ENCODE peak calls at places on chromosome 7, in six cellular contexts. T is H1, J is HCT116, P is K562, W is SK-N-SH, D is HepG2. O is an unnamed sample.

GRCh38 chr7:51259766-51260165 is 56.8 kb downstream of the COBL start:
- DNase-seq in D (no peak), W (no peak), P (no peak), T (no peak), J (no peak), O (no peak)

GRCh38 chr7:19404912-19405329 is 259.7 kb upstream of the FERD3L start:
- DNase-seq in J (peak), T (peak), P (no peak), D (no peak), W (no peak), O (no peak)

GRCh38 chr7:98138679-98139078 is 32.0 kb downstream of the LMTK2 start:
- DNase-seq in J (no peak), P (no peak), D (no peak), W (no peak), T (no peak), O (no peak)

GRCh38 chr7:150934045-150934766 is 43.9 kb downstream of the KCNH2 start:
- DNase-seq in W (peak), J (no peak), T (no peak), P (no peak), D (no peak), O (no peak)

GRCh38 chr7:18978108-18978495 is 139.3 kb downstream of the TWIST1 start:
- DNase-seq in T (no peak), J (peak), W (no peak), P (no peak), D (no peak), O (no peak)

GRCh38 chr7:5470167-5470532 is 46.5 kb upstream of the TNRC18 start:
- DNase-seq in P (no peak), D (no peak), W (peak), T (no peak), J (no peak), O (no peak)

GRCh38 chr7:51290702-51291290 is 25.8 kb downstream of the COBL start:
- DNase-seq in W (no peak), T (no peak), J (no peak), D (no peak), P (no peak), O (no peak)

GRCh38 chr7:1706381-1706720 is 36.3 kb downstream of the ELFN1 start:
- DNase-seq in D (no peak), P (no peak), T (no peak), W (no peak), J (no peak), O (no peak)

GRCh38 chr7:157508477-157508881 is 171.7 kb downstream of the DNAJB6 start:
- DNase-seq in J (no peak), T (no peak), W (no peak), D (no peak), P (no peak), O (no peak)

GRCh38 chr7:133742709-133743538 is 384.2 kb upstream of the LRGUK start:
- DNase-seq in J (no peak), W (peak), D (no peak), P (no peak), T (no peak), O (no peak)
- TF ChIP-seq CTCF in J (peak), W (peak), D (peak), P (peak), T (peak), O (peak)

GRCh38 chr7:27123477-27124053 is 7.0 kb downstream of the HOXA4 start:
- DNase-seq in D (no peak), T (no peak), P (no peak), J (no peak), W (no peak), O (no peak)

GRCh38 chr7:27124979-27125689 is 5.4 kb downstream of the HOXA4 start:
- DNase-seq in P (no peak), D (no peak), W (no peak), T (no peak), J (no peak), O (no peak)

GRCh38 chr7:27123021-27123476 is 7.5 kb downstream of the HOXA4 start:
- DNase-seq in J (no peak), P (no peak), T (no peak), W (no peak), D (peak), O (no peak)

GRCh38 chr7:27125986-27126394 is 4.6 kb downstream of the HOXA4 start:
- DNase-seq in P (no peak), J (no peak), W (no peak), T (no peak), D (no peak), O (no peak)

GRCh38 chr7:27124096-27124978 is 6.2 kb downstream of the HOXA4 start:
- DNase-seq in P (no peak), D (no peak), T (no peak), J (peak), W (no peak), O (no peak)
- TF ChIP-seq JUND in P (no peak), D (no peak), T (no peak), J (peak), W (no peak), O (no peak)

GRCh38 chr7:30893357-30893756 is 18.3 kb upstream of the AQP1 start:
- DNase-seq in D (no peak), T (no peak), W (peak), P (no peak), J (no peak), O (no peak)

GRCh38 chr7:30894866-30895408 is 16.7 kb upstream of the AQP1 start:
- DNase-seq in W (no peak), J (no peak), D (no peak), T (no peak), P (no peak), O (no peak)

GRCh38 chr7:30896783-30897617 is 14.7 kb upstream of the AQP1 start:
- DNase-seq in W (no peak), T (no peak), J (no peak), D (no peak), P (peak), O (no peak)

GRCh38 chr7:30896041-30896440 is 15.6 kb upstream of the AQP1 start:
- DNase-seq in D (no peak), W (no peak), P (peak), T (no peak), J (no peak), O (no peak)

DNA sequence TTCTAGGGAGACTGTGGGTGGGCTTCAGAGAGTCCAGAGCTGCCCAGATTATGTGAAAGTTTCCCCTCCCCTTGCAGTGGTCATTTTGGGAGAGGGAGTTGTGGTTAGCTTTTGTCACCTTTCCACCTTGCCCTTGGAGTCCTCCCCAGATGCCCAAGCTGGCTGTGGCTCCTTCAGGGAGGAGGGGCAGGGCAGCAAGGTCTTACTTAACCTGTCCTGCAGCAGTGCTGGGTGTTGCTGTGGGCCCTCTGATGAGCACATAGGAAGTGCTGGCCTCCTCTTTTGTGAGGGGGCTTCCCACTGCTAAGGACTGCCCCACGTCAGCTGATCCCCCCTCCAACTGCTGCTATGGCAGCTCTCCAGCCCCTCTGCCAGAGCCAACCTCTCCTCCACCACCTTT is 17.6 kb upstream of the AQP1 start:
- DNase-seq in T (no peak), D (no peak), P (no peak), J (no peak), W (no peak), O (no peak)
- H3K4me2 ChIP-seq in T (no peak), D (no peak), P (no peak), J (no peak), W (no peak), O (no peak)

GRCh38 chr7:129779602-129780256 is 168.2 kb downstream of the NRF1 start:
- DNase-seq in P (peak), W (peak), J (peak), T (no peak), D (peak), O (no peak)

GRCh38 chr7:129780257-129781127 is 169.0 kb downstream of the NRF1 start:
- DNase-seq in T (peak), J (peak), D (peak), W (peak), P (peak), O (no peak)

GRCh38 chr7:129777195-129777844 is 165.8 kb downstream of the NRF1 start:
- DNase-seq in D (no peak), P (no peak), T (no peak), W (peak), J (no peak), O (no peak)

GRCh38 chr7:129777993-129778769 is 166.7 kb downstream of the NRF1 start:
- DNase-seq in P (no peak), D (no peak), W (peak), J (no peak), T (no peak), O (no peak)

GRCh38 chr7:129778770-129779601 is 167.5 kb downstream of the NRF1 start:
- DNase-seq in D (no peak), W (no peak), J (no peak), T (no peak), P (peak), O (no peak)
- TF ChIP-seq CTCF in D (no peak), W (peak), J (no peak), T (no peak), P (peak), O (no peak)

GRCh38 chr7:132049462-132050304 is 493.3 kb upstream of the PODXL start:
- DNase-seq in W (no peak), D (peak), P (peak), J (peak), T (no peak), O (no peak)
- TF ChIP-seq JUND in W (no peak), D (no peak), P (no peak), J (no peak), T (no peak), O (no peak)

GRCh38 chr7:28627263-28627653 is 214.9 kb downstream of the CREB5 start:
- DNase-seq in W (no peak), T (no peak), J (no peak), D (no peak), P (no peak), O (no peak)
- H3K4me2 ChIP-seq in W (no peak), T (no peak), J (no peak), D (no peak), P (no peak), O (no peak)

GRCh38 chr7:46525876-46526275 is 604.8 kb upstream of the IGFBP3 start:
- DNase-seq in W (no peak), D (no peak), J (no peak), P (no peak), T (no peak), O (no peak)
- TF ChIP-seq CTCF in W (no peak), D (no peak), J (no peak), P (no peak), T (no peak), O (no peak)

GRCh38 chr7:96088579-96088978 is 233.3 kb downstream of the SLC25A13 start:
- DNase-seq in T (no peak), P (no peak), W (no peak), D (no peak), J (no peak), O (no peak)
- TF ChIP-seq JUND in T (no peak), P (no peak), W (peak), D (no peak), J (no peak), O (no peak)

O was measured in GM12878.